ENCODE peak calls at places on chromosomes 6 and 20, in eight cellular contexts. P is choroid plexus epithelial cell, B is heart right ventricle, E is psoas muscle, U is tibial artery, O is LNCaP clone FGC, R is Calu3, V is progenitor cell of endocrine pancreas. S is an unnamed sample.
A peak's percentile ranks its signal among the peaks of the same experiment; 100 is the strongest.

GRCh38 chr20:57579898-57580447 is 19.1 kb downstream of the PCK1 start:
- DNase-seq in P (no peak), B (no peak), E (no peak), U (no peak), O (no peak), R (no peak), V (no peak), S (no peak)

GRCh38 chr6:40933864-40934263 is 105.2 kb downstream of the UNC5CL start:
- DNase-seq in P (no peak), B (no peak), E (no peak), U (no peak), O (no peak), R (no peak), V (no peak), S (no peak)

GRCh38 chr6:157631388-157631787 is 191.7 kb upstream of the SNX9 start:
- DNase-seq in P (no peak), B (no peak), E (no peak), U (no peak), O (no peak), R (no peak), V (no peak), S (no peak)

GRCh38 chr6:130473886-130474285 is 108.1 kb downstream of the TMEM200A start:
- DNase-seq in P (peak; percentile 65), B (no peak), E (no peak), U (no peak), O (no peak), R (no peak), V (no peak), S (no peak)

GRCh38 chr6:5507056-5507722 is 245.9 kb downstream of the FARS2 start:
- DNase-seq in P (no peak), B (no peak), E (no peak), U (no peak), O (no peak), R (no peak), V (no peak), S (no peak)

GRCh38 chr20:41029150-41029872 is 689 bp downstream of the TOP1 start:
- DNase-seq in P (no peak), B (no peak), E (peak; percentile 34), U (peak; percentile 69), O (no peak), R (peak; percentile 57), V (no peak), S (peak; percentile 74)

GRCh38 chr20:6180531-6180930 is 57.7 kb upstream of the FERMT1 start:
- DNase-seq in P (no peak), B (no peak), E (no peak), U (no peak), O (no peak), R (no peak), V (no peak), S (no peak)

GRCh38 chr6:337782-338464 is 45.6 kb downstream of the DUSP22 start:
- DNase-seq in P (peak; percentile 43), B (no peak), E (no peak), U (peak; percentile 48), O (no peak), R (no peak), V (no peak), S (no peak)

GRCh38 chr6:140487586-140487985 is 1113.1 kb upstream of the CITED2 start:
- DNase-seq in P (peak; percentile 8), B (no peak), E (no peak), U (no peak), O (no peak), R (no peak), V (no peak), S (no peak)

GRCh38 chr20:3163099-3164042 is 3.7 kb upstream of the FASTKD5 start:
- DNase-seq in P (no peak), B (no peak), E (no peak), U (peak; percentile 51), O (no peak), R (no peak), V (no peak), S (no peak)

GRCh38 chr6:112802154-112802553 is 455.0 kb downstream of the RFPL4B start:
- DNase-seq in P (peak; percentile 84), B (no peak), E (no peak), U (no peak), O (no peak), R (no peak), V (no peak), S (no peak)

GRCh38 chr20:38269715-38270114 is 9.2 kb upstream of the KIAA1755 start:
- DNase-seq in P (no peak), B (no peak), E (no peak), U (no peak), O (no peak), R (no peak), V (no peak), S (no peak)

GRCh38 chr6:25173951-25174474 is 105.2 kb upstream of the CARMIL1 start:
- DNase-seq in P (peak; percentile 97), B (no peak), E (no peak), U (no peak), O (no peak), R (peak; percentile 83), V (no peak), S (no peak)

GRCh38 chr20:36778831-36779655 is 5.5 kb upstream of the DSN1 start:
- DNase-seq in P (no peak), B (no peak), E (no peak), U (no peak), O (no peak), R (no peak), V (no peak), S (no peak)

GRCh38 chr6:52566853-52567279 is 10.0 kb downstream of the TRAM2 start:
- DNase-seq in P (peak; percentile 99), B (no peak), E (peak; percentile 21), U (peak; percentile 82), O (no peak), R (no peak), V (no peak), S (no peak)

GRCh38 chr6:793261-793660 is 100.3 kb upstream of the EXOC2 start:
- DNase-seq in P (no peak), B (no peak), E (no peak), U (no peak), O (no peak), R (no peak), V (no peak), S (no peak)

GRCh38 chr6:20254295-20254694 is 42.0 kb upstream of the MBOAT1 start:
- DNase-seq in P (no peak), B (no peak), E (no peak), U (no peak), O (no peak), R (no peak), V (no peak), S (no peak)

GRCh38 chr6:7106752-7107577 is 796 bp upstream of the RREB1 start:
- DNase-seq in P (peak; percentile 14), B (peak; percentile 28), E (peak; percentile 44), U (peak; percentile 72), O (no peak), R (peak; percentile 20), V (peak; percentile 14), S (no peak)

GRCh38 chr20:22586645-22587310 is 2.4 kb upstream of the FOXA2 start:
- DNase-seq in P (no peak), B (no peak), E (no peak), U (no peak), O (no peak), R (peak; percentile 51), V (peak; percentile 72), S (no peak)

GRCh38 chr6:33427585-33428218 is 7.8 kb downstream of the SYNGAP1 start:
- DNase-seq in P (no peak), B (peak; percentile 51), E (peak; percentile 56), U (peak; percentile 78), O (no peak), R (peak; percentile 75), V (no peak), S (no peak)

GRCh38 chr6:26550250-26550993 is 12.3 kb downstream of the HMGN4 start:
- DNase-seq in P (peak; percentile 54), B (peak; percentile 46), E (peak; percentile 66), U (peak; percentile 77), O (no peak), R (peak; percentile 77), V (peak; percentile 62), S (peak; percentile 76)
- TF ChIP-seq CTCF in P (peak; percentile 17), B (no peak), E (no peak), U (no peak), O (no peak), R (no peak), V (peak; percentile 15), S (no peak)

DNA sequence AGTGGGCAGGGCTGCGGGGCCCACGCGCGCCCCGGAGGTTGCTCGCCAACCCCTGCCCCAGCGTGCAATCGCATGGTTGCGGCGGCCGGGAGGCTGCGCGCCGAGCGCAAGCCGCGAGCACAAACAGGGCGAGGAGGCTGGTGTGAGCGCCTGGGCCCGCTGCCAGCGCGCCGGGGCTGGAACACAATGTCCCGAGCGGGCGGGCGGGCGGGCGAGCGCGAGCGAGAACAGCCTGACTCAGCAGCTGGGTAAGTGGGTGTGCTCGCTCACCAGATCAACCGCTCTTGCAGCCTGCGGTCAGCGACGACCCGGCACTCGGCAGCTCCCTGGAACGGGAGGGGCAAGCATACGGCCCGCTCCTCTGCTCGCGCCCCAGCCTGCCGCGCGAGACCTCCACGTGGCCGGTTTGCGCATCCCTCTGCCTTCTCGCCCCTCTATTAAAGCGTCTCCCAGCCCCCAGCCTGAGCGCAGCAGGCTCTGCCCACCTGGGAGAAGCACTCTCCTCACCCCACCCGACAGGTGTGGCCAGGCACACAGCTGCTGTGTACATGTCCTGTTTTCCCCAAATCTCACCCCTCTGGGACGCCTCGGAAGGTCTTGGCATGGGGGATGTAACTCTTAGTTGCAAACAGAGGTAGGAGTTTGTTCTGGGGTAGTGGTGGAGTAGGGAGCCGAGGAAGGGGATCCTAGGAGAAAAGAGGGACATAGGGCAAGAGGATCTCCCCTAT is 8.7 kb upstream of the ARMC12 start:
- DNase-seq in P (peak; percentile 99), B (peak; percentile 88), E (peak; percentile 96), U (peak; percentile 98), O (peak; percentile 83), R (peak; percentile 77), V (peak; percentile 50), S (peak; percentile 80)
- TF ChIP-seq CTCF in P (no peak), B (no peak), E (no peak), U (peak; percentile 13), O (no peak), R (no peak), V (no peak), S (no peak)

DNA sequence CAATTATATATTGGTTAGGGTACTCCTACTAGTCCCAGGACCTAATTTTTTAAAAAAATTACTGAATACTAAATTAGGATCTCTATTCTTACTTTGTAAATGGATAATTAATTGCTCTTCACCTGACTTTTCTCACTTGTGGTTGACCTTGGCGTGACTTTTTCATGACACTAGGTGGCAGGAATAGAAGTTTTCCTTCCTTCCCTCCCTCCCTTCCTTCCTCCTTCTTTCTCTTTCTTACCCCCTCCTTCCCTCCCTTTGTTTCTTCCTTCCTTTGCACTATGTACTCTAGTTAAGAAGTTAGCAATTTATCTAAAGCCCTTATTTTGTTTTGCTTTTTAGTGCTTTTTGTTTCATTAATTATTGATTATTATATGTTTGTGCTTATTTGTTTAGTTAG is 20.4 kb upstream of the HBS1L start:
- DNase-seq in P (no peak), B (no peak), E (no peak), U (no peak), O (no peak), R (no peak), V (no peak), S (no peak)
- TF ChIP-seq CTCF in P (no peak), B (no peak), E (no peak), U (no peak), O (peak; percentile 24), R (no peak), V (peak; percentile 15), S (no peak)

DNA sequence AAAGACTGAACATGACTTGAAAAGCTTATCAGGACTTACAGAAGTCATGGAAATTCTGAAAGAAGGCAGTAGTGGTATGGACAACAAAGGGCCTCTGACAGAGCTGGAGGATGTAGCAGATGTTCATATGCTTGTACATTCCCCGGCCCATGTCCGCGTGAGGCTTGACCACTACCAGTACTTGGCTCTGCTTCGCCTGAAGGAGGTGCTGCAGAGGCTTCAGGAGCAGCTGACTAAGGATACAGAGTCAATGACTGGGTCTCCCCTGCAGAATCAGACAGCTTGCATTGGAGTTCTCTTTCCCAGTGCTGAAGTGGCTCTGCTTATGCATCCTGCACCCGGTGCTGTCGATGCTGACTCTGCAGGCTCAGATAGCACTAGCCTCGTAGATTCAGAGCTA is 29.2 kb downstream of the TAF11 start:
- DNase-seq in P (no peak), B (no peak), E (no peak), U (no peak), O (no peak), R (no peak), V (no peak), S (no peak)
- TF ChIP-seq CTCF in P (peak; percentile 13), B (no peak), E (no peak), U (no peak), O (no peak), R (no peak), V (no peak), S (no peak)